ENCODE peak calls at places on chromosomes 2 and 18, in six cellular contexts. One of them, this sample, is unnamed.

GRCh38 chr2:187658952-187659525 is 104.8 kb upstream of the TFPI start:
- ATAC-seq in upper lobe of left lung: peak; percentile 24
- ATAC-seq in heart right ventricle: no peak
- ATAC-seq in PC-3: peak; percentile 86
- ATAC-seq in Panc1: peak; percentile 69
- ATAC-seq in lower lobe of right lung: no peak
- ATAC-seq in this sample: no peak

GRCh38 chr2:241546771-241547498 is 11.6 kb upstream of the BOK start:
- ATAC-seq in upper lobe of left lung: no peak
- ATAC-seq in Panc1: no peak
- ATAC-seq in lower lobe of right lung: no peak
- ATAC-seq in heart right ventricle: peak; percentile 19
- ATAC-seq in PC-3: no peak
- ATAC-seq in this sample: no peak

GRCh38 chr2:158221055-158222021 is 119.7 kb downstream of the UPP2 start:
- ATAC-seq in lower lobe of right lung: no peak
- ATAC-seq in upper lobe of left lung: no peak
- ATAC-seq in heart right ventricle: no peak
- ATAC-seq in PC-3: no peak
- ATAC-seq in Panc1: no peak
- ATAC-seq in this sample: no peak

GRCh38 chr18:55982992-55983391 is 395.0 kb upstream of the TCF4 start:
- ATAC-seq in upper lobe of left lung: no peak
- ATAC-seq in PC-3: no peak
- ATAC-seq in heart right ventricle: peak; percentile 72
- ATAC-seq in Panc1: no peak
- ATAC-seq in lower lobe of right lung: no peak
- ATAC-seq in this sample: no peak

GRCh38 chr2:166361351-166362153 is 14.2 kb downstream of the SCN9A start:
- ATAC-seq in PC-3: peak; percentile 93
- ATAC-seq in upper lobe of left lung: no peak
- ATAC-seq in Panc1: no peak
- ATAC-seq in heart right ventricle: no peak
- ATAC-seq in lower lobe of right lung: no peak
- ATAC-seq in this sample: no peak

GRCh38 chr2:167293172-167293781 is 405.0 kb downstream of the XIRP2 start:
- ATAC-seq in PC-3: peak; percentile 53
- ATAC-seq in upper lobe of left lung: peak; percentile 50
- ATAC-seq in heart right ventricle: no peak
- ATAC-seq in Panc1: peak; percentile 72
- ATAC-seq in lower lobe of right lung: peak; percentile 61
- ATAC-seq in this sample: peak; percentile 30

GRCh38 chr2:200359552-200359951 is 53.1 kb downstream of the SPATS2L start:
- ATAC-seq in PC-3: no peak
- ATAC-seq in lower lobe of right lung: no peak
- ATAC-seq in heart right ventricle: peak; percentile 76
- ATAC-seq in Panc1: no peak
- ATAC-seq in upper lobe of left lung: peak; percentile 51
- ATAC-seq in this sample: peak; percentile 53

GRCh38 chr2:86596118-86596517 is 27.5 kb downstream of the RNF103 start:
- ATAC-seq in PC-3: no peak
- ATAC-seq in Panc1: no peak
- ATAC-seq in upper lobe of left lung: no peak
- ATAC-seq in heart right ventricle: peak; percentile 92
- ATAC-seq in lower lobe of right lung: no peak
- ATAC-seq in this sample: no peak

GRCh38 chr2:102520009-102520408 is 47.0 kb downstream of the SLC9A4 start:
- ATAC-seq in Panc1: peak; percentile 70
- ATAC-seq in lower lobe of right lung: peak; percentile 83
- ATAC-seq in upper lobe of left lung: peak; percentile 65
- ATAC-seq in heart right ventricle: no peak
- ATAC-seq in PC-3: peak; percentile 33
- ATAC-seq in this sample: no peak

GRCh38 chr2:189633392-189633811 is 27.9 kb upstream of the ASNSD1 start:
- ATAC-seq in upper lobe of left lung: peak; percentile 42
- ATAC-seq in Panc1: no peak
- ATAC-seq in heart right ventricle: no peak
- ATAC-seq in PC-3: peak; percentile 50
- ATAC-seq in lower lobe of right lung: no peak
- ATAC-seq in this sample: no peak

GRCh38 chr2:63194175-63194574 is 143.5 kb downstream of the OTX1 start:
- ATAC-seq in upper lobe of left lung: no peak
- ATAC-seq in Panc1: no peak
- ATAC-seq in lower lobe of right lung: no peak
- ATAC-seq in PC-3: no peak
- ATAC-seq in heart right ventricle: no peak
- ATAC-seq in this sample: no peak

GRCh38 chr2:191213333-191213732 is 31.9 kb upstream of the MYO1B start:
- ATAC-seq in upper lobe of left lung: no peak
- ATAC-seq in PC-3: no peak
- ATAC-seq in Panc1: no peak
- ATAC-seq in lower lobe of right lung: no peak
- ATAC-seq in heart right ventricle: no peak
- ATAC-seq in this sample: no peak

GRCh38 chr2:143181494-143181893 is 52.3 kb downstream of the ARHGAP15 start:
- ATAC-seq in lower lobe of right lung: no peak
- ATAC-seq in upper lobe of left lung: no peak
- ATAC-seq in Panc1: no peak
- ATAC-seq in PC-3: no peak
- ATAC-seq in heart right ventricle: no peak
- ATAC-seq in this sample: no peak

GRCh38 chr2:222239945-222240675 is 58.7 kb downstream of the PAX3 start:
- ATAC-seq in PC-3: no peak
- ATAC-seq in lower lobe of right lung: no peak
- ATAC-seq in heart right ventricle: peak; percentile 74
- ATAC-seq in Panc1: no peak
- ATAC-seq in upper lobe of left lung: no peak
- ATAC-seq in this sample: no peak

GRCh38 chr2:108417254-108417653 is 31.8 kb upstream of the GCC2 start:
- ATAC-seq in Panc1: peak; percentile 82
- ATAC-seq in upper lobe of left lung: no peak
- ATAC-seq in lower lobe of right lung: no peak
- ATAC-seq in heart right ventricle: no peak
- ATAC-seq in PC-3: peak; percentile 56
- ATAC-seq in this sample: no peak

GRCh38 chr2:101432411-101433181 is 42.3 kb downstream of the RFX8 start:
- ATAC-seq in upper lobe of left lung: peak; percentile 86
- ATAC-seq in lower lobe of right lung: no peak
- ATAC-seq in PC-3: peak; percentile 68
- ATAC-seq in heart right ventricle: no peak
- ATAC-seq in Panc1: peak; percentile 12
- ATAC-seq in this sample: peak; percentile 54

GRCh38 chr2:72116081-72116533 is 31.6 kb downstream of the CYP26B1 start:
- ATAC-seq in PC-3: peak; percentile 16
- ATAC-seq in Panc1: peak; percentile 57
- ATAC-seq in heart right ventricle: no peak
- ATAC-seq in upper lobe of left lung: no peak
- ATAC-seq in lower lobe of right lung: peak; percentile 56
- ATAC-seq in this sample: no peak

GRCh38 chr2:88714667-88715066 is 23.2 kb downstream of the RPIA start:
- ATAC-seq in heart right ventricle: peak; percentile 14
- ATAC-seq in upper lobe of left lung: no peak
- ATAC-seq in lower lobe of right lung: no peak
- ATAC-seq in PC-3: no peak
- ATAC-seq in Panc1: no peak
- ATAC-seq in this sample: no peak

GRCh38 chr2:239220363-239220762 is 180.5 kb downstream of the HDAC4 start:
- ATAC-seq in heart right ventricle: no peak
- ATAC-seq in upper lobe of left lung: no peak
- ATAC-seq in PC-3: no peak
- ATAC-seq in Panc1: no peak
- ATAC-seq in lower lobe of right lung: no peak
- ATAC-seq in this sample: no peak

GRCh38 chr2:30412392-30413321 is 34.4 kb upstream of the LCLAT1 start:
- ATAC-seq in Panc1: no peak
- ATAC-seq in upper lobe of left lung: peak; percentile 50
- ATAC-seq in lower lobe of right lung: peak; percentile 76
- ATAC-seq in heart right ventricle: peak; percentile 86
- ATAC-seq in PC-3: no peak
- ATAC-seq in this sample: peak; percentile 58

GRCh38 chr2:186532891-186533290 is 46.8 kb downstream of the ZC3H15 start:
- ATAC-seq in PC-3: no peak
- ATAC-seq in heart right ventricle: no peak
- ATAC-seq in Panc1: no peak
- ATAC-seq in upper lobe of left lung: peak; percentile 71
- ATAC-seq in lower lobe of right lung: peak; percentile 35
- ATAC-seq in this sample: no peak

GRCh38 chr2:164873096-164873670 is 31.6 kb upstream of the COBLL1 start:
- ATAC-seq in upper lobe of left lung: no peak
- ATAC-seq in lower lobe of right lung: no peak
- ATAC-seq in PC-3: peak; percentile 73
- ATAC-seq in Panc1: no peak
- ATAC-seq in heart right ventricle: no peak
- ATAC-seq in this sample: no peak

GRCh38 chr2:138757376-138757775 is 22.8 kb downstream of the NXPH2 start:
- ATAC-seq in heart right ventricle: no peak
- ATAC-seq in lower lobe of right lung: no peak
- ATAC-seq in PC-3: no peak
- ATAC-seq in upper lobe of left lung: no peak
- ATAC-seq in Panc1: no peak
- ATAC-seq in this sample: no peak

DNA sequence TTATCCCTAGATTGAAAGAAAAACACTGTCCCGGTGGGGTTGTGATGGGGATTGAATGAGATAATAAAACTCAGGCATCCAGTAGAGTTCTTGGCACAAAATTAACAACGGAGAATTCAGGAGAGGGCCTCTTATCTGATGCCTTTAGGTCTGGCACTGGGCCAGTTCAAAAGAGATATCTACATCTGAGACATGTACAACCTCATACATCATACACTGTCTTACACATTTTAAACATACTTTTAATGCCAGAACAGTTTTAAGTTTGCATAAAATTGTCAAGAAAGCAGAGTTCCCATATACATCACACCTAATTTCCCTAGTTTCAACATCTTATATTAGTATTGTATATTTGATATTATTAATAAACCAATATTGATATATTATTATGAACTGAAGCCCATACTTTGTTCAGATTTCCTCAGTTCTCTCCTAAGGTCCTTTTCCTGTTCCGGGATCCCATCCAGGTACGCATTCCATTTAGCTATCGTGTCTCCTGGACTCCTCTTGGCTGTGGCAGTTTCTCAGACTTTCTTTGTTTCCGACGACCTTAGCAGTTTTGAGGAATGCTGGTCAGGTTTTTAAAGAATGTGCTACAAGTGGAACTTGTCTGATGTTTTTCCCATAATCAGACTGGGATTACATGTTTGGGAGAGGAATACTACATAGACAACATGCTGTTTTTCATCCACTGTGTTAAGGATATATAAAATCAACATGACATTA is 27.8 kb downstream of the NXPH2 start:
- ATAC-seq in heart right ventricle: no peak
- ATAC-seq in lower lobe of right lung: no peak
- ATAC-seq in Panc1: peak; percentile 97
- ATAC-seq in PC-3: peak; percentile 84
- ATAC-seq in upper lobe of left lung: no peak
- ATAC-seq in this sample: no peak
- TF ChIP-seq CTCF in heart right ventricle: no peak
- TF ChIP-seq CTCF in lower lobe of right lung: no peak
- TF ChIP-seq CTCF in Panc1: no peak
- TF ChIP-seq CTCF in PC-3: no peak
- TF ChIP-seq CTCF in upper lobe of left lung: no peak
- TF ChIP-seq CTCF in this sample: no peak

GRCh38 chr2:226913641-226914040 is 77.8 kb downstream of the RHBDD1 start:
- ATAC-seq in lower lobe of right lung: no peak
- ATAC-seq in upper lobe of left lung: no peak
- ATAC-seq in heart right ventricle: no peak
- ATAC-seq in Panc1: no peak
- ATAC-seq in PC-3: no peak
- ATAC-seq in this sample: no peak
- TF ChIP-seq CTCF in lower lobe of right lung: no peak
- TF ChIP-seq CTCF in upper lobe of left lung: no peak
- TF ChIP-seq CTCF in heart right ventricle: no peak
- TF ChIP-seq CTCF in Panc1: no peak
- TF ChIP-seq CTCF in PC-3: no peak
- TF ChIP-seq CTCF in this sample: no peak

DNA sequence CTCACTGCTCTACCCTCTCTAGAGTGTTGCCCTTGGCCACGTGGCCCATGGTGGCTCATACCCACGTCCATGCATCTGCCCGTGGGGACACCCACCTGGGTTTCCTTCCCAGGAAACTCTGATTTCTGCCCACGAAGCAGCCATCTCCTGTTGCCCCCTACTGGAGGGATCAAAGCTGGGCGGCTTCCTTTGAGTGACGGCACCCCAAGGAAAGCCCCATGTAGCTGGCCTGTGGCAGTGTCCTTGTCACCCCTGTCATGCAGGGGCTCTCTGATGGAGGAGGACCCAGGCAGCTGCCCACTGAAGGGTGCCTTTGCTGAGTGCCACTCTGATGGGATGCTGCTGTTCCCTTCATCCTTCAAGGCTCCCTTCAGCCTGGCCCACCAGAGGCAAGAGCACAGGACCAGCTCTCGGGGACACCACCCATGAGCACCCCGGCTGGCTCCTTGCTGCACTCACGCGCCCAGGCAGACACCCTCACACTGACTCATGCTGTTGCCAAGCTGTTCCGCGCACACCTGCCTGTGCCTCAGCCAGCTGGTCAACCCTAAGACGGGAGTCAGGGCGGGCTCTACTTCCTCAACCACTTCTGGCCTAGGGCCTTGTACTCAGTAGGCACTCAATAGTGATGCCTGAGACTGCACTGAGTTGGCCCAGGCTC is 101.1 kb downstream of the CTIF start:
- ATAC-seq in PC-3: no peak
- ATAC-seq in upper lobe of left lung: no peak
- ATAC-seq in Panc1: no peak
- ATAC-seq in lower lobe of right lung: no peak
- ATAC-seq in heart right ventricle: peak; percentile 24
- ATAC-seq in this sample: peak; percentile 33
- TF ChIP-seq CTCF in PC-3: peak; percentile 26
- TF ChIP-seq CTCF in upper lobe of left lung: peak; percentile 13
- TF ChIP-seq CTCF in Panc1: no peak
- TF ChIP-seq CTCF in lower lobe of right lung: no peak
- TF ChIP-seq CTCF in heart right ventricle: peak; percentile 15
- TF ChIP-seq CTCF in this sample: peak; percentile 22

DNA sequence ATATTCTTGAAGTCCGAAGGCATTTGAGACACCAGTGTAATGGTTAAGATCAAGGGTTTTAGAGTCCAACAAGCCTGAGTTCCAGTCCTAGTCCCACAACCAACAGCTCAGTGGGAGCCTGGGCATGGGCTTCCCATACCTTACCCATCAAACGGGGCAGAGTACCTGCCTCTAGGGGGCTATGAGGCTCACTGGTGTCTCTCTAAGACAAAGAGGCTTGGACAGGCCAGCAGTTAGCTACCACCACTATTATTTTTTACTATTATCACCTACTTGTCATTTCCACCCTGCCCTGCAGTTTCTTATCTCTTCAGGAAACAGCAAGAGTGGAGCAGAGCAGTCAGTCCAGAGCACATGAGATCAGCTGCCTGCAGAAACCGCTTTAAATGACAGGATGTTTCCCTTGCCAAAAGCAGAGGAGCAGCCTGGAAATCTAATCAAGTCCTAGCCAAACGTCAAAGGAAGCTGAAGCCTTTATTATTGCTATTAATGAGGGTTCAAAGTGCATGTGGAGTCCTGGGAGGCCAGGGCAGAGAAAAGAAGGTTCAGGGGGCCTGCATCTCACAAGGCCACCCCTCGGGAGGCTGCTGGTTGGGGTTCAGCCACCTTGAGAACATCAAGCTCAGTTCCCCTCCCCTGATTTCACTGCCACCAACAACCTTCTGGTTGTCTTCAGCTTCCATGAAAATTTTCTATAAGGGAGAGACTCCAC is 66.6 kb downstream of the STPG4 start:
- ATAC-seq in Panc1: no peak
- ATAC-seq in heart right ventricle: peak; percentile 87
- ATAC-seq in lower lobe of right lung: peak; percentile 24
- ATAC-seq in upper lobe of left lung: no peak
- ATAC-seq in PC-3: peak; percentile 29
- ATAC-seq in this sample: peak; percentile 37
- TF ChIP-seq CTCF in Panc1: no peak
- TF ChIP-seq CTCF in heart right ventricle: no peak
- TF ChIP-seq CTCF in lower lobe of right lung: no peak
- TF ChIP-seq CTCF in upper lobe of left lung: no peak
- TF ChIP-seq CTCF in PC-3: peak; percentile 43
- TF ChIP-seq CTCF in this sample: no peak